ENCODE peak calls at places on chromosomes 6 and 20, in ten cellular contexts. One of them, this sample, is unnamed.
A peak's percentile ranks its signal among the peaks of the same experiment; 100 is the strongest.

GRCh38 chr20:43799150-43799711 is 72.4 kb upstream of the GTSF1L start:
- DNase-seq in glutamatergic neuron: no peak
- DNase-seq in colonic mucosa: no peak
- DNase-seq in HFFc6: no peak
- DNase-seq in upper lobe of right lung: no peak
- DNase-seq in neural crest cell: no peak
- DNase-seq in neural progenitor cell: no peak
- DNase-seq in astrocyte: no peak
- DNase-seq in GM13976: no peak
- DNase-seq in RWPE1: no peak
- DNase-seq in this sample: no peak

GRCh38 chr20:38726849-38727601 is 2.7 kb downstream of the SLC32A1 start:
- DNase-seq in glutamatergic neuron: peak; percentile 88
- DNase-seq in colonic mucosa: peak; percentile 30
- DNase-seq in HFFc6: no peak
- DNase-seq in upper lobe of right lung: no peak
- DNase-seq in neural crest cell: peak; percentile 83
- DNase-seq in neural progenitor cell: peak; percentile 93
- DNase-seq in astrocyte: no peak
- DNase-seq in GM13976: peak; percentile 81
- DNase-seq in RWPE1: no peak
- DNase-seq in this sample: peak; percentile 94

GRCh38 chr20:58524814-58525213 is 9.6 kb upstream of the APCDD1L start:
- DNase-seq in glutamatergic neuron: no peak
- DNase-seq in colonic mucosa: no peak
- DNase-seq in HFFc6: peak; percentile 53
- DNase-seq in upper lobe of right lung: no peak
- DNase-seq in neural crest cell: no peak
- DNase-seq in neural progenitor cell: no peak
- DNase-seq in astrocyte: peak; percentile 94
- DNase-seq in GM13976: no peak
- DNase-seq in RWPE1: peak; percentile 70
- DNase-seq in this sample: no peak

GRCh38 chr20:33685328-33686007 is 717 bp downstream of the E2F1 start:
- DNase-seq in glutamatergic neuron: peak; percentile 89
- DNase-seq in colonic mucosa: peak; percentile 77
- DNase-seq in HFFc6: no peak
- DNase-seq in upper lobe of right lung: no peak
- DNase-seq in neural crest cell: peak; percentile 64
- DNase-seq in neural progenitor cell: peak; percentile 63
- DNase-seq in astrocyte: no peak
- DNase-seq in GM13976: peak; percentile 83
- DNase-seq in RWPE1: peak; percentile 80
- DNase-seq in this sample: no peak

GRCh38 chr6:380234-381218 is 11.0 kb upstream of the IRF4 start:
- DNase-seq in glutamatergic neuron: no peak
- DNase-seq in colonic mucosa: no peak
- DNase-seq in HFFc6: no peak
- DNase-seq in upper lobe of right lung: no peak
- DNase-seq in neural crest cell: no peak
- DNase-seq in neural progenitor cell: no peak
- DNase-seq in astrocyte: no peak
- DNase-seq in GM13976: no peak
- DNase-seq in RWPE1: no peak
- DNase-seq in this sample: no peak

GRCh38 chr20:31566332-31566657 is 38.8 kb upstream of the ID1 start:
- DNase-seq in glutamatergic neuron: no peak
- DNase-seq in colonic mucosa: no peak
- DNase-seq in HFFc6: no peak
- DNase-seq in upper lobe of right lung: no peak
- DNase-seq in neural crest cell: no peak
- DNase-seq in neural progenitor cell: no peak
- DNase-seq in astrocyte: no peak
- DNase-seq in GM13976: no peak
- DNase-seq in RWPE1: no peak
- DNase-seq in this sample: no peak

GRCh38 chr6:13147396-13148181 is 180.7 kb downstream of the TBC1D7 start:
- DNase-seq in glutamatergic neuron: no peak
- DNase-seq in colonic mucosa: no peak
- DNase-seq in HFFc6: no peak
- DNase-seq in upper lobe of right lung: no peak
- DNase-seq in neural crest cell: no peak
- DNase-seq in neural progenitor cell: no peak
- DNase-seq in astrocyte: no peak
- DNase-seq in GM13976: no peak
- DNase-seq in RWPE1: no peak
- DNase-seq in this sample: no peak

GRCh38 chr6:123570813-123571684 is 65.7 kb downstream of the TRDN start:
- DNase-seq in glutamatergic neuron: no peak
- DNase-seq in colonic mucosa: no peak
- DNase-seq in HFFc6: no peak
- DNase-seq in upper lobe of right lung: no peak
- DNase-seq in neural crest cell: no peak
- DNase-seq in neural progenitor cell: no peak
- DNase-seq in astrocyte: no peak
- DNase-seq in GM13976: no peak
- DNase-seq in RWPE1: no peak
- DNase-seq in this sample: no peak

GRCh38 chr20:36658300-36658699 is 12.3 kb upstream of the SLA2 start:
- DNase-seq in glutamatergic neuron: no peak
- DNase-seq in colonic mucosa: no peak
- DNase-seq in HFFc6: no peak
- DNase-seq in upper lobe of right lung: no peak
- DNase-seq in neural crest cell: no peak
- DNase-seq in neural progenitor cell: no peak
- DNase-seq in astrocyte: no peak
- DNase-seq in GM13976: no peak
- DNase-seq in RWPE1: no peak
- DNase-seq in this sample: no peak

DNA sequence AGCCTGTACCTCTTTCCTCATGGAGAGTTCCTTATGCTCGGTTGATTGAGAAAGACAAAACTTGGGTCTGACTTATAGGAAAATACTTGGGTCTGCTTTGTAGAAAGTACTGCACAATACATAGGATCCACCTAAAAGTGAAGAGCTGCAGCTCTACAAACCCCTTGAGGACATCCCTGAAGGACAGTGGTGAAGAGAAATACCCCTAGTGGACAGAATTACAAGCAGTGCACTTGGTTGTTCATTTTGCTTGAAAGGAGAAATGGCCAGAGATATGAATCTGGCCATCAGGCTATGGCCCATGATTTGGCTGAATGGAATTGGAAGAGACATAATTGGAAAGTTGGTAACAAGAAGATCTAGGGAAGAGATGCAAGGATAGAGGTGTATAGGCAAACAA is 8.3 kb downstream of the CD24 start:
- DNase-seq in glutamatergic neuron: no peak
- DNase-seq in colonic mucosa: no peak
- DNase-seq in HFFc6: no peak
- DNase-seq in upper lobe of right lung: no peak
- DNase-seq in neural crest cell: no peak
- DNase-seq in neural progenitor cell: no peak
- DNase-seq in astrocyte: no peak
- DNase-seq in GM13976: no peak
- DNase-seq in RWPE1: no peak
- DNase-seq in this sample: no peak
- TF ChIP-seq CTCF in glutamatergic neuron: no peak
- TF ChIP-seq CTCF in colonic mucosa: no peak
- TF ChIP-seq CTCF in HFFc6: peak; percentile 20
- TF ChIP-seq CTCF in upper lobe of right lung: no peak
- TF ChIP-seq CTCF in neural crest cell: peak; percentile 42
- TF ChIP-seq CTCF in neural progenitor cell: no peak
- TF ChIP-seq CTCF in astrocyte: no peak
- TF ChIP-seq CTCF in GM13976: no peak
- TF ChIP-seq CTCF in RWPE1: no peak
- TF ChIP-seq CTCF in this sample: no peak

GRCh38 chr6:84569882-84570281 is 194.5 kb downstream of the TBX18 start:
- DNase-seq in glutamatergic neuron: no peak
- DNase-seq in colonic mucosa: no peak
- DNase-seq in HFFc6: no peak
- DNase-seq in upper lobe of right lung: no peak
- DNase-seq in neural crest cell: no peak
- DNase-seq in neural progenitor cell: no peak
- DNase-seq in astrocyte: no peak
- DNase-seq in GM13976: no peak
- DNase-seq in RWPE1: no peak
- DNase-seq in this sample: no peak

DNA sequence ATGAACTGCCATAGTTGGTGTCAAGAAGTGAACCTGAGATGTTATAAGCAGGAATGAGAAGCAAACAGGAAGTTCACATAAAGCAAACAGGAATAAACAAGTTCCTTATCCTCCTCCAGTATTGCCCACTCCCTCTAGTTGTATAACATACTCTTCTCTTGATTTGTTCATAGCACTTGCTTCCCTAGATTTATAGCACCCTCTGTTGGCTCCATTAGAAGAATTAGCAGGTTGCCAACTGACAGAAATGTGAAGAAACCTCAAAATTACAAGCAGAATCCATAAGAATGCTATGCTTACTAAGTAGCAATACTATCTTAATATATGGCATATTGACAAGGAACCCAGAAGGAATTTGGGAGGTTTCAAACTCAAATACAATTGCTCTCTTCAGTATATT is 195.4 kb downstream of the TBX18 start:
- DNase-seq in glutamatergic neuron: no peak
- DNase-seq in colonic mucosa: no peak
- DNase-seq in HFFc6: peak; percentile 23
- DNase-seq in upper lobe of right lung: no peak
- DNase-seq in neural crest cell: no peak
- DNase-seq in neural progenitor cell: peak; percentile 38
- DNase-seq in astrocyte: peak; percentile 43
- DNase-seq in GM13976: no peak
- DNase-seq in RWPE1: no peak
- DNase-seq in this sample: no peak
- TF ChIP-seq CTCF in glutamatergic neuron: no peak
- TF ChIP-seq CTCF in colonic mucosa: no peak
- TF ChIP-seq CTCF in HFFc6: peak; percentile 61
- TF ChIP-seq CTCF in upper lobe of right lung: no peak
- TF ChIP-seq CTCF in neural crest cell: no peak
- TF ChIP-seq CTCF in neural progenitor cell: peak; percentile 57
- TF ChIP-seq CTCF in astrocyte: peak; percentile 26
- TF ChIP-seq CTCF in GM13976: no peak
- TF ChIP-seq CTCF in RWPE1: no peak
- TF ChIP-seq CTCF in this sample: no peak

GRCh38 chr20:44958276-44958675 is 1.9 kb downstream of the TOMM34 start:
- DNase-seq in glutamatergic neuron: no peak
- DNase-seq in colonic mucosa: no peak
- DNase-seq in HFFc6: no peak
- DNase-seq in upper lobe of right lung: no peak
- DNase-seq in neural crest cell: no peak
- DNase-seq in neural progenitor cell: no peak
- DNase-seq in astrocyte: no peak
- DNase-seq in GM13976: no peak
- DNase-seq in RWPE1: no peak
- DNase-seq in this sample: no peak

GRCh38 chr20:44961868-44962267 is 1.7 kb upstream of the TOMM34 start:
- DNase-seq in glutamatergic neuron: no peak
- DNase-seq in colonic mucosa: no peak
- DNase-seq in HFFc6: peak; percentile 91
- DNase-seq in upper lobe of right lung: no peak
- DNase-seq in neural crest cell: no peak
- DNase-seq in neural progenitor cell: no peak
- DNase-seq in astrocyte: peak; percentile 49
- DNase-seq in GM13976: no peak
- DNase-seq in RWPE1: peak; percentile 54
- DNase-seq in this sample: no peak

GRCh38 chr20:44959896-44960852 is at the start of gene TOMM34:
- DNase-seq in glutamatergic neuron: peak; percentile 96
- DNase-seq in colonic mucosa: peak; percentile 98
- DNase-seq in HFFc6: peak; percentile 86
- DNase-seq in upper lobe of right lung: peak; percentile 98
- DNase-seq in neural crest cell: peak; percentile 85
- DNase-seq in neural progenitor cell: peak; percentile 97
- DNase-seq in astrocyte: peak; percentile 78
- DNase-seq in GM13976: peak; percentile 97
- DNase-seq in RWPE1: peak; percentile 99
- DNase-seq in this sample: peak; percentile 94

GRCh38 chr20:44961024-44961866 is 1.0 kb upstream of the TOMM34 start:
- DNase-seq in glutamatergic neuron: no peak
- DNase-seq in colonic mucosa: no peak
- DNase-seq in HFFc6: no peak
- DNase-seq in upper lobe of right lung: no peak
- DNase-seq in neural crest cell: no peak
- DNase-seq in neural progenitor cell: no peak
- DNase-seq in astrocyte: no peak
- DNase-seq in GM13976: no peak
- DNase-seq in RWPE1: no peak
- DNase-seq in this sample: no peak

GRCh38 chr20:44959082-44959895 is 908 bp downstream of the TOMM34 start:
- DNase-seq in glutamatergic neuron: no peak
- DNase-seq in colonic mucosa: no peak
- DNase-seq in HFFc6: peak; percentile 48
- DNase-seq in upper lobe of right lung: no peak
- DNase-seq in neural crest cell: no peak
- DNase-seq in neural progenitor cell: peak; percentile 67
- DNase-seq in astrocyte: peak; percentile 67
- DNase-seq in GM13976: peak; percentile 48
- DNase-seq in RWPE1: peak; percentile 83
- DNase-seq in this sample: no peak
- TF ChIP-seq CTCF in glutamatergic neuron: no peak
- TF ChIP-seq CTCF in colonic mucosa: no peak
- TF ChIP-seq CTCF in HFFc6: no peak
- TF ChIP-seq CTCF in upper lobe of right lung: no peak
- TF ChIP-seq CTCF in neural crest cell: no peak
- TF ChIP-seq CTCF in neural progenitor cell: no peak
- TF ChIP-seq CTCF in astrocyte: no peak
- TF ChIP-seq CTCF in GM13976: peak; percentile 3
- TF ChIP-seq CTCF in RWPE1: no peak
- TF ChIP-seq CTCF in this sample: no peak

DNA sequence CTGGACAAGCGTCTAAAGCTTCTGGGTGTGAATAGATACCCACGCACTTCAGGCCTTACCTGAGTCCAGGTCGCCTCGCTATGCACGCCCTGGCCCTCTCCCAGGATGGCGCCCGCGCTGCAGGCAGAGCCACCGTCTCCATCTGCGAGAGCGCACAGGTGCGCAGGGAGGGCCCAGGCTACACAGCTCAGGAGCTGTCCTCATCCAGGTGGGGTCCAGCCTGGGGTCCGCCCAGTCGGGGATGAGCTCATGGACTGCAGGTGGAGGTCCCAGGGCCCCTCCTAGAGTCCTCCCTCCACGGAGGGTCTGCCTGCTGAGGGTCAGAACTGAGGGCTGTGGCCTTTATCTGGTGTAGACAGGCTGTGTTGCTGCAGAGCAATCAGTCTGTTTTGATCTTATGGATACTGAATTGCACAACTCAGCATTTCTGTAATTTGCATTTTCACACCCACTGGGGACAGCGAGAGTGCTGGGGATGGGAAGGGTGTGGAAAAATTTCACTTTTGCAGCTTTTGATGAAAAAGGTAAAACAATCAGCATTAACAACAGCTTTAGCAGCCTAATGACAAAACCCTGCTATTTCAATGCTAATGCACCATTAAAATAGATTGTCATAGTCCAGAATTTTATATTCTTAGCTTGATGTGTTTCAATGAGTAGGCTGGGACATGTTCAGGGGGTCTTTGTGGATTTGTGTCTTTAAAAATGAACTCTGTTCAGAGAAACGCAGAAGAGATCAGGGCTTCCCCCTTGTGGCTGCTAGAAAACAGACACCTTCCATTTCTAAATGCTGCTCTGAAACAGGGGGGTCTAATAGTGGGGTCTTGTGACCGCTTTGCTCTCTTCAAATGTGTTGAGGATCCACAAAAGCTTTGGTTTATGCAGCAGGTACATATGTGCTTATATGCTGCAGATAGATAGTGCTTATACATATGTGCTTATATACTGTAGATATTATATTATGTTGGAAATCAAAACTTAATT is 77.8 kb upstream of the PHACTR3 start:
- DNase-seq in glutamatergic neuron: no peak
- DNase-seq in colonic mucosa: no peak
- DNase-seq in HFFc6: no peak
- DNase-seq in upper lobe of right lung: no peak
- DNase-seq in neural crest cell: no peak
- DNase-seq in neural progenitor cell: peak; percentile 47
- DNase-seq in astrocyte: no peak
- DNase-seq in GM13976: no peak
- DNase-seq in RWPE1: no peak
- DNase-seq in this sample: no peak
- TF ChIP-seq CTCF in glutamatergic neuron: peak; percentile 57
- TF ChIP-seq CTCF in colonic mucosa: no peak
- TF ChIP-seq CTCF in HFFc6: peak; percentile 51
- TF ChIP-seq CTCF in upper lobe of right lung: peak; percentile 12
- TF ChIP-seq CTCF in neural crest cell: peak; percentile 58
- TF ChIP-seq CTCF in neural progenitor cell: peak; percentile 56
- TF ChIP-seq CTCF in astrocyte: peak; percentile 24
- TF ChIP-seq CTCF in GM13976: no peak
- TF ChIP-seq CTCF in RWPE1: peak; percentile 33
- TF ChIP-seq CTCF in this sample: no peak

This sample was measured in endothelial cell.